ENCODE peak calls at places on chromosome 1, in nine cellular contexts. B, Y, P, N, R, M, S, Q and X are unnamed samples.
A peak's percentile ranks its signal among the peaks of the same experiment; 100 is the strongest.

GRCh38 chr1:54011316-54012007 is 6.5 kb downstream of the LDLRAD1 start:
- DNase-seq in Y (no peak), M (no peak), Q (no peak), N (no peak), S (no peak), P (no peak), R (no peak), B (peak; percentile 24), X (no peak)

GRCh38 chr1:15424981-15425380 is 13.3 kb upstream of the CTRC start:
- DNase-seq in N (no peak), B (no peak), P (no peak), R (no peak), Q (no peak), M (no peak), S (no peak), Y (no peak), X (no peak)

GRCh38 chr1:113917400-113918082 is 11.6 kb upstream of the HIPK1 start:
- DNase-seq in P (no peak), N (no peak), R (no peak), Q (no peak), B (no peak), M (no peak), S (no peak), Y (no peak), X (no peak)

GRCh38 chr1:18529714-18530113 is 49.0 kb downstream of the KLHDC7A start:
- DNase-seq in Y (no peak), B (peak; percentile 39), M (no peak), R (no peak), S (peak; percentile 40), N (no peak), Q (no peak), P (no peak), X (no peak)

GRCh38 chr1:248361111-248361715 is at the start of gene OR2T4:
- DNase-seq in N (no peak), R (no peak), B (no peak), S (no peak), M (no peak), P (no peak), Y (no peak), Q (no peak), X (no peak)

GRCh38 chr1:195195423-195196057 is 1412.7 kb downstream of the KCNT2 start:
- DNase-seq in R (no peak), P (no peak), B (no peak), Q (no peak), N (no peak), Y (no peak), M (peak; percentile 52), S (no peak), X (no peak)

GRCh38 chr1:202214089-202214843 is 20.7 kb downstream of the LGR6 start:
- DNase-seq in B (no peak), P (peak; percentile 40), S (no peak), N (no peak), M (no peak), Q (no peak), Y (no peak), R (no peak), X (no peak)

GRCh38 chr1:151130837-151131586 is 15.4 kb downstream of the SEMA6C start:
- DNase-seq in M (peak; percentile 91), B (peak; percentile 76), Q (no peak), P (peak; percentile 90), S (no peak), Y (no peak), R (peak; percentile 56), N (peak; percentile 52), X (peak; percentile 55)

GRCh38 chr1:219126267-219126862 is 47.3 kb upstream of the LYPLAL1 start:
- DNase-seq in P (peak; percentile 9), S (no peak), R (no peak), N (no peak), B (no peak), Y (no peak), Q (no peak), M (no peak), X (no peak)

GRCh38 chr1:59696421-59697115 is 118.2 kb upstream of the HOOK1 start:
- DNase-seq in N (no peak), B (no peak), Q (no peak), P (no peak), S (no peak), M (no peak), R (no peak), Y (no peak), X (no peak)

GRCh38 chr1:39907532-39908453 is 6.1 kb upstream of the MYCL start:
- DNase-seq in B (no peak), M (no peak), S (no peak), Y (no peak), N (no peak), R (no peak), P (no peak), Q (no peak), X (no peak)